ENCODE peak calls at places on chromosomes 3 and 15, in five cellular contexts. One of them, this sample, is unnamed.

GRCh38 chr15:31487811-31488436 is 161.3 kb downstream of the KLF13 start:
- DNase-seq in brain microvascular endothelial cell: peak; percentile 40
- DNase-seq in heart left ventricle: no peak
- DNase-seq in lower lobe of right lung: no peak
- DNase-seq in CD8-positive, alpha-beta T cell: no peak
- DNase-seq in this sample: no peak

GRCh38 chr15:91970142-91970541 is 116.6 kb downstream of the SLCO3A1 start:
- DNase-seq in heart left ventricle: peak; percentile 63
- DNase-seq in CD8-positive, alpha-beta T cell: no peak
- DNase-seq in brain microvascular endothelial cell: no peak
- DNase-seq in lower lobe of right lung: no peak
- DNase-seq in this sample: no peak

GRCh38 chr3:33915796-33916589 is 117.6 kb downstream of the PDCD6IP start:
- DNase-seq in brain microvascular endothelial cell: no peak
- DNase-seq in lower lobe of right lung: no peak
- DNase-seq in heart left ventricle: no peak
- DNase-seq in CD8-positive, alpha-beta T cell: no peak
- DNase-seq in this sample: no peak

GRCh38 chr3:64094713-64095079 is 71.4 kb upstream of the PSMD6 start:
- DNase-seq in brain microvascular endothelial cell: no peak
- DNase-seq in heart left ventricle: no peak
- DNase-seq in lower lobe of right lung: no peak
- DNase-seq in CD8-positive, alpha-beta T cell: no peak
- DNase-seq in this sample: no peak

GRCh38 chr15:40823572-40824343 is 4.8 kb downstream of the PPP1R14D start:
- DNase-seq in lower lobe of right lung: no peak
- DNase-seq in CD8-positive, alpha-beta T cell: no peak
- DNase-seq in heart left ventricle: no peak
- DNase-seq in brain microvascular endothelial cell: no peak
- DNase-seq in this sample: no peak

GRCh38 chr3:72150634-72151412 is 365.9 kb upstream of the PROK2 start:
- DNase-seq in heart left ventricle: no peak
- DNase-seq in brain microvascular endothelial cell: no peak
- DNase-seq in CD8-positive, alpha-beta T cell: no peak
- DNase-seq in lower lobe of right lung: no peak
- DNase-seq in this sample: no peak

GRCh38 chr3:195810455-195810845 is 1.3 kb downstream of the MUC4 start:
- DNase-seq in lower lobe of right lung: no peak
- DNase-seq in brain microvascular endothelial cell: no peak
- DNase-seq in heart left ventricle: no peak
- DNase-seq in CD8-positive, alpha-beta T cell: no peak
- DNase-seq in this sample: no peak

GRCh38 chr3:135159848-135160247 is 364.8 kb downstream of the EPHB1 start:
- DNase-seq in heart left ventricle: no peak
- DNase-seq in CD8-positive, alpha-beta T cell: no peak
- DNase-seq in brain microvascular endothelial cell: no peak
- DNase-seq in lower lobe of right lung: no peak
- DNase-seq in this sample: no peak

GRCh38 chr3:138908815-138909214 is 38.1 kb downstream of the FOXL2 start:
- DNase-seq in lower lobe of right lung: no peak
- DNase-seq in brain microvascular endothelial cell: no peak
- DNase-seq in CD8-positive, alpha-beta T cell: no peak
- DNase-seq in heart left ventricle: no peak
- DNase-seq in this sample: no peak

GRCh38 chr15:74619916-74620635 is 4.4 kb downstream of the CLK3 start:
- DNase-seq in CD8-positive, alpha-beta T cell: no peak
- DNase-seq in brain microvascular endothelial cell: no peak
- DNase-seq in lower lobe of right lung: peak; percentile 40
- DNase-seq in heart left ventricle: no peak
- DNase-seq in this sample: no peak

GRCh38 chr3:194086251-194087075 is 49.5 kb upstream of the HES1 start:
- DNase-seq in brain microvascular endothelial cell: peak; percentile 27
- DNase-seq in CD8-positive, alpha-beta T cell: no peak
- DNase-seq in lower lobe of right lung: no peak
- DNase-seq in heart left ventricle: no peak
- DNase-seq in this sample: peak; percentile 50

GRCh38 chr15:99433026-99433756 is 132.6 kb upstream of the MEF2A start:
- DNase-seq in CD8-positive, alpha-beta T cell: no peak
- DNase-seq in lower lobe of right lung: peak; percentile 75
- DNase-seq in brain microvascular endothelial cell: no peak
- DNase-seq in heart left ventricle: peak; percentile 63
- DNase-seq in this sample: no peak

GRCh38 chr3:27688053-27688452 is 34.1 kb downstream of the EOMES start:
- DNase-seq in heart left ventricle: no peak
- DNase-seq in CD8-positive, alpha-beta T cell: no peak
- DNase-seq in brain microvascular endothelial cell: no peak
- DNase-seq in lower lobe of right lung: no peak
- DNase-seq in this sample: no peak

GRCh38 chr3:99172736-99173657 is 271.5 kb upstream of the DCBLD2 start:
- DNase-seq in CD8-positive, alpha-beta T cell: no peak
- DNase-seq in lower lobe of right lung: no peak
- DNase-seq in brain microvascular endothelial cell: peak; percentile 78
- DNase-seq in heart left ventricle: peak; percentile 23
- DNase-seq in this sample: peak; percentile 56

GRCh38 chr15:42035362-42035761 is 14.5 kb upstream of the PLA2G4E start:
- DNase-seq in heart left ventricle: no peak
- DNase-seq in brain microvascular endothelial cell: no peak
- DNase-seq in lower lobe of right lung: no peak
- DNase-seq in CD8-positive, alpha-beta T cell: no peak
- DNase-seq in this sample: peak; percentile 28

GRCh38 chr3:123319760-123320159 is 118.0 kb downstream of the SEC22A start:
- DNase-seq in brain microvascular endothelial cell: no peak
- DNase-seq in CD8-positive, alpha-beta T cell: no peak
- DNase-seq in heart left ventricle: no peak
- DNase-seq in lower lobe of right lung: peak; percentile 37
- DNase-seq in this sample: no peak

GRCh38 chr3:155581579-155581978 is 163.3 kb downstream of the PLCH1 start:
- DNase-seq in CD8-positive, alpha-beta T cell: no peak
- DNase-seq in lower lobe of right lung: no peak
- DNase-seq in heart left ventricle: no peak
- DNase-seq in brain microvascular endothelial cell: no peak
- DNase-seq in this sample: no peak

GRCh38 chr3:106792716-106793115 is 584.5 kb upstream of the CCDC54 start:
- DNase-seq in heart left ventricle: no peak
- DNase-seq in CD8-positive, alpha-beta T cell: no peak
- DNase-seq in brain microvascular endothelial cell: no peak
- DNase-seq in lower lobe of right lung: no peak
- DNase-seq in this sample: no peak

GRCh38 chr15:56471440-56472069 is 6.6 kb upstream of the MNS1 start:
- DNase-seq in heart left ventricle: no peak
- DNase-seq in CD8-positive, alpha-beta T cell: no peak
- DNase-seq in brain microvascular endothelial cell: no peak
- DNase-seq in lower lobe of right lung: no peak
- DNase-seq in this sample: no peak

GRCh38 chr3:71083726-71084131 is 499.8 kb downstream of the FOXP1 start:
- DNase-seq in heart left ventricle: no peak
- DNase-seq in CD8-positive, alpha-beta T cell: no peak
- DNase-seq in brain microvascular endothelial cell: no peak
- DNase-seq in lower lobe of right lung: no peak
- DNase-seq in this sample: no peak

GRCh38 chr3:14801668-14802067 is 17.1 kb upstream of the FGD5 start:
- DNase-seq in heart left ventricle: no peak
- DNase-seq in brain microvascular endothelial cell: no peak
- DNase-seq in CD8-positive, alpha-beta T cell: no peak
- DNase-seq in lower lobe of right lung: no peak
- DNase-seq in this sample: no peak

GRCh38 chr15:88756521-88756920 is 46.7 kb upstream of the ACAN start:
- DNase-seq in lower lobe of right lung: no peak
- DNase-seq in heart left ventricle: no peak
- DNase-seq in brain microvascular endothelial cell: no peak
- DNase-seq in CD8-positive, alpha-beta T cell: no peak
- DNase-seq in this sample: no peak

GRCh38 chr3:17964113-17964512 is 221.7 kb upstream of the TBC1D5 start:
- DNase-seq in heart left ventricle: no peak
- DNase-seq in CD8-positive, alpha-beta T cell: no peak
- DNase-seq in brain microvascular endothelial cell: no peak
- DNase-seq in lower lobe of right lung: no peak
- DNase-seq in this sample: no peak

GRCh38 chr3:49900491-49901153 is 3.1 kb downstream of the MST1R start:
- DNase-seq in heart left ventricle: peak; percentile 47
- DNase-seq in CD8-positive, alpha-beta T cell: no peak
- DNase-seq in lower lobe of right lung: peak; percentile 86
- DNase-seq in brain microvascular endothelial cell: no peak
- DNase-seq in this sample: no peak

GRCh38 chr3:116032176-116032575 is 408.9 kb downstream of the GAP43 start:
- DNase-seq in CD8-positive, alpha-beta T cell: no peak
- DNase-seq in lower lobe of right lung: no peak
- DNase-seq in heart left ventricle: no peak
- DNase-seq in brain microvascular endothelial cell: no peak
- DNase-seq in this sample: no peak

GRCh38 chr3:112353365-112353764 is 20.4 kb downstream of the CD200 start:
- DNase-seq in brain microvascular endothelial cell: no peak
- DNase-seq in lower lobe of right lung: no peak
- DNase-seq in heart left ventricle: no peak
- DNase-seq in CD8-positive, alpha-beta T cell: no peak
- DNase-seq in this sample: no peak

GRCh38 chr3:106399208-106399607 is 530.4 kb upstream of the CBLB start:
- DNase-seq in heart left ventricle: no peak
- DNase-seq in lower lobe of right lung: no peak
- DNase-seq in CD8-positive, alpha-beta T cell: no peak
- DNase-seq in brain microvascular endothelial cell: no peak
- DNase-seq in this sample: no peak

GRCh38 chr3:183631715-183632114 is 3.7 kb upstream of the KLHL24 start:
- DNase-seq in brain microvascular endothelial cell: no peak
- DNase-seq in lower lobe of right lung: no peak
- DNase-seq in heart left ventricle: no peak
- DNase-seq in CD8-positive, alpha-beta T cell: no peak
- DNase-seq in this sample: no peak

GRCh38 chr15:94522125-94522524 is 290.8 kb downstream of the MCTP2 start:
- DNase-seq in lower lobe of right lung: no peak
- DNase-seq in CD8-positive, alpha-beta T cell: no peak
- DNase-seq in heart left ventricle: no peak
- DNase-seq in brain microvascular endothelial cell: no peak
- DNase-seq in this sample: no peak

GRCh38 chr15:57031605-57032004 is 113.2 kb downstream of the TCF12 start:
- DNase-seq in brain microvascular endothelial cell: peak; percentile 67
- DNase-seq in CD8-positive, alpha-beta T cell: no peak
- DNase-seq in heart left ventricle: peak; percentile 49
- DNase-seq in lower lobe of right lung: no peak
- DNase-seq in this sample: peak; percentile 31

GRCh38 chr3:111143-112069 is 85.2 kb upstream of the CHL1 start:
- DNase-seq in CD8-positive, alpha-beta T cell: no peak
- DNase-seq in brain microvascular endothelial cell: no peak
- DNase-seq in lower lobe of right lung: no peak
- DNase-seq in heart left ventricle: no peak
- DNase-seq in this sample: no peak

GRCh38 chr15:50945725-50946124 is 37.2 kb downstream of the AP4E1 start:
- DNase-seq in CD8-positive, alpha-beta T cell: no peak
- DNase-seq in heart left ventricle: no peak
- DNase-seq in lower lobe of right lung: no peak
- DNase-seq in brain microvascular endothelial cell: peak; percentile 34
- DNase-seq in this sample: no peak

GRCh38 chr3:195821403-195822130 is 9.8 kb upstream of the MUC4 start:
- DNase-seq in heart left ventricle: no peak
- DNase-seq in CD8-positive, alpha-beta T cell: no peak
- DNase-seq in lower lobe of right lung: no peak
- DNase-seq in brain microvascular endothelial cell: no peak
- DNase-seq in this sample: no peak

GRCh38 chr15:85749261-85750151 is 45.2 kb downstream of the KLHL25 start:
- DNase-seq in lower lobe of right lung: no peak
- DNase-seq in heart left ventricle: peak; percentile 63
- DNase-seq in brain microvascular endothelial cell: no peak
- DNase-seq in CD8-positive, alpha-beta T cell: no peak
- DNase-seq in this sample: no peak

GRCh38 chr15:85746641-85747040 is 48.1 kb downstream of the KLHL25 start:
- DNase-seq in lower lobe of right lung: no peak
- DNase-seq in heart left ventricle: no peak
- DNase-seq in CD8-positive, alpha-beta T cell: no peak
- DNase-seq in brain microvascular endothelial cell: no peak
- DNase-seq in this sample: no peak

GRCh38 chr15:85748729-85749128 is 46.0 kb downstream of the KLHL25 start:
- DNase-seq in lower lobe of right lung: no peak
- DNase-seq in CD8-positive, alpha-beta T cell: no peak
- DNase-seq in brain microvascular endothelial cell: no peak
- DNase-seq in heart left ventricle: no peak
- DNase-seq in this sample: no peak

GRCh38 chr15:85750319-85750806 is 44.4 kb downstream of the KLHL25 start:
- DNase-seq in heart left ventricle: peak; percentile 75
- DNase-seq in lower lobe of right lung: no peak
- DNase-seq in CD8-positive, alpha-beta T cell: no peak
- DNase-seq in brain microvascular endothelial cell: peak; percentile 18
- DNase-seq in this sample: no peak

GRCh38 chr15:85748176-85748575 is 46.5 kb downstream of the KLHL25 start:
- DNase-seq in lower lobe of right lung: no peak
- DNase-seq in CD8-positive, alpha-beta T cell: no peak
- DNase-seq in brain microvascular endothelial cell: no peak
- DNase-seq in heart left ventricle: no peak
- DNase-seq in this sample: no peak
- H3K27ac ChIP-seq in lower lobe of right lung: no peak overlapping the region
- H3K27ac ChIP-seq in CD8-positive, alpha-beta T cell: no peak overlapping the region
- H3K27ac ChIP-seq in brain microvascular endothelial cell: no peak overlapping the region
- H3K27ac ChIP-seq in heart left ventricle: peak overlapping the region; percentile 78
- H3K27ac ChIP-seq in this sample: no peak overlapping the region

DNA sequence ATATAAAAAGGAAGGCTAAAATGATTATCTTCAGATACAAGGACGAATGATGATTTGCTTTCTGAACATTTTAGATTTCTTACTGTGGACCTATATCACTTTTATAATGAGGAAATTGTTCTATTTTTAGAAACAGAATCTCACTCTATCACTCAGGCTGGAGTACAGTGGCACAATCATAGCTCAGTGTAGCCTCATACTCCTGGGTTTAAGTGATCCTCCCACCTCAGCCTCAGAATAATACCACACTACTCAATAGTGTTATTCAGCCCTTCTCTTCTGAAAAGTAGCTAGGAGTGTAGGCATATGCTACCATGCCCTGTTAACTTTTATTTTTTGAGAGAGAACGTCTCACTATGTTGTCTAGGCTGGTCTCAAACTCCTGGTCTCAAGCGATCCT is 15.8 kb downstream of the DNAJC13 start:
- DNase-seq in brain microvascular endothelial cell: no peak
- DNase-seq in CD8-positive, alpha-beta T cell: no peak
- DNase-seq in heart left ventricle: no peak
- DNase-seq in lower lobe of right lung: no peak
- DNase-seq in this sample: no peak
- H3K27ac ChIP-seq in brain microvascular endothelial cell: peak overlapping the region; percentile 78
- H3K27ac ChIP-seq in CD8-positive, alpha-beta T cell: no peak overlapping the region
- H3K27ac ChIP-seq in heart left ventricle: no peak overlapping the region
- H3K27ac ChIP-seq in lower lobe of right lung: no peak overlapping the region
- H3K27ac ChIP-seq in this sample: no peak overlapping the region

DNA sequence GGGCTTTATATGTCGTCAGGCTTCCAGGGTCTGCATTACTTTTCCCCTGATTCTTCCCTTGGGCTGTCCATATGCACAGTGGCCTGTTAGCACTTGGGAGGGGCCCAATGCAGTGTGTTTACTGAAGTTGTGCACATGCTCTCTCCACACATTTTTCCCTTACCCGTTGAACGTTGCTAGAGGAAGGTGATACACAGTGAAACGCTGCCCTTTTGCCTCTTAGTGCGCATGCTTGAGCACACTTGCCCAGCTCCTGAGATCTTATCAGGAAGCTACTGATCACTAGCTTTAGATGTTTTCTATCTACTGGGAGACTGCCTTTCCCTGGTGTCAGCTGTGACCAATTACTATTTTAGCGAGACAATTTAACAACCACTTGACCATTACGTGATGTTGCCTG is 1198.0 kb downstream of the ROBO1 start:
- DNase-seq in lower lobe of right lung: no peak
- DNase-seq in brain microvascular endothelial cell: no peak
- DNase-seq in CD8-positive, alpha-beta T cell: no peak
- DNase-seq in heart left ventricle: no peak
- DNase-seq in this sample: no peak
- H3K27ac ChIP-seq in lower lobe of right lung: no peak overlapping the region
- H3K27ac ChIP-seq in brain microvascular endothelial cell: no peak overlapping the region
- H3K27ac ChIP-seq in CD8-positive, alpha-beta T cell: no peak overlapping the region
- H3K27ac ChIP-seq in heart left ventricle: no peak overlapping the region
- H3K27ac ChIP-seq in this sample: no peak overlapping the region

GRCh38 chr3:177451940-177452484 is 254.7 kb upstream of the TBL1XR1 start:
- DNase-seq in lower lobe of right lung: no peak
- DNase-seq in heart left ventricle: no peak
- DNase-seq in brain microvascular endothelial cell: peak; percentile 55
- DNase-seq in CD8-positive, alpha-beta T cell: no peak
- DNase-seq in this sample: no peak
- H3K27ac ChIP-seq in lower lobe of right lung: peak overlapping the region; percentile 51
- H3K27ac ChIP-seq in heart left ventricle: peak overlapping the region; percentile 2
- H3K27ac ChIP-seq in brain microvascular endothelial cell: peak overlapping the region; percentile 85
- H3K27ac ChIP-seq in CD8-positive, alpha-beta T cell: no peak overlapping the region
- H3K27ac ChIP-seq in this sample: peak overlapping the region; percentile 79